ENCODE peak calls at places on chromosomes 3 and 15, in six cellular contexts. B, H, J, V, U and T are unnamed samples.

GRCh38 chr3:65479967-65480366 is 558.8 kb downstream of the MAGI1 start:
- DNase-seq in H (no peak), J (no peak), U (no peak), V (no peak), B (no peak), T (no peak)

GRCh38 chr3:111895079-111895478 is 36.0 kb downstream of the PHLDB2 start:
- DNase-seq in V (no peak), H (no peak), J (no peak), U (no peak), B (no peak), T (no peak)

GRCh38 chr15:84772467-84772866 is 24.1 kb downstream of the ZNF592 start:
- DNase-seq in U (peak), H (no peak), B (no peak), J (no peak), V (no peak), T (no peak)

GRCh38 chr3:11903047-11903446 is 56.4 kb upstream of the TAMM41 start:
- DNase-seq in V (no peak), J (no peak), B (no peak), U (no peak), H (no peak), T (no peak)

GRCh38 chr3:189530822-189531221 is 100.4 kb upstream of the TP63 start:
- DNase-seq in H (no peak), B (no peak), J (no peak), V (no peak), U (no peak), T (no peak)

GRCh38 chr3:102180291-102180931 is 254.4 kb upstream of the ZPLD1 start:
- DNase-seq in V (no peak), J (no peak), H (no peak), B (no peak), U (no peak), T (no peak)

GRCh38 chr15:64455951-64456350 is 4.4 kb upstream of the ZNF609 start:
- DNase-seq in B (no peak), J (peak), H (no peak), V (no peak), U (peak), T (no peak)

GRCh38 chr3:150741497-150742140 is 21.4 kb downstream of the SIAH2 start:
- DNase-seq in B (no peak), J (no peak), V (no peak), H (no peak), U (no peak), T (no peak)

GRCh38 chr3:195094211-195094921 is 176.6 kb downstream of the XXYLT1 start:
- DNase-seq in U (peak), B (peak), J (peak), V (peak), H (no peak), T (no peak)

GRCh38 chr3:13872451-13872850 is 7.4 kb downstream of the WNT7A start:
- DNase-seq in J (no peak), H (no peak), U (no peak), B (no peak), V (no peak), T (no peak)

GRCh38 chr15:45094358-45094730 is 19.6 kb downstream of the DUOX2 start:
- DNase-seq in H (no peak), J (no peak), U (no peak), B (no peak), V (no peak), T (no peak)

GRCh38 chr3:139434764-139435291 is 41.5 kb downstream of the RBP2 start:
- DNase-seq in U (no peak), V (no peak), H (no peak), B (no peak), J (no peak), T (no peak)

GRCh38 chr3:65439641-65440040 is 599.1 kb downstream of the MAGI1 start:
- DNase-seq in H (peak), V (peak), J (peak), U (no peak), B (peak), T (peak)

GRCh38 chr15:85477730-85478129 is 97.3 kb downstream of the AKAP13 start:
- DNase-seq in H (no peak), J (no peak), B (no peak), V (no peak), U (no peak), T (no peak)

GRCh38 chr3:13110678-13111116 is 37.5 kb upstream of the IQSEC1 start:
- DNase-seq in H (no peak), J (peak), B (peak), V (peak), U (no peak), T (no peak)

GRCh38 chr3:154538566-154539360 is 108.8 kb upstream of the GPR149 start:
- DNase-seq in B (no peak), V (no peak), J (no peak), U (no peak), H (no peak), T (no peak)

GRCh38 chr3:69090021-69090420 is 5.3 kb downstream of the ARL6IP5 start:
- DNase-seq in J (no peak), U (no peak), B (no peak), V (no peak), H (no peak), T (no peak)

GRCh38 chr15:22980189-22981136 is at the start of gene CYFIP1:
- DNase-seq in J (peak), H (peak), B (peak), U (no peak), V (peak), T (peak)

GRCh38 chr15:68176601-68177000 is 28.5 kb downstream of the CALML4 start:
- DNase-seq in B (no peak), U (no peak), V (no peak), J (no peak), H (no peak), T (no peak)

GRCh38 chr3:45664558-45664957 is 24.6 kb upstream of the SACM1L start:
- DNase-seq in U (peak), J (peak), B (no peak), V (no peak), H (no peak), T (no peak)

GRCh38 chr15:73755481-73755880 is 2.3 kb upstream of the INSYN1 start:
- DNase-seq in H (no peak), B (no peak), J (no peak), V (no peak), U (no peak), T (no peak)

GRCh38 chr15:33699145-33699544 is 269.2 kb upstream of the CHRM5 start:
- DNase-seq in V (no peak), H (no peak), B (no peak), U (no peak), J (no peak), T (no peak)

GRCh38 chr3:37630441-37630840 is 231.2 kb upstream of the CTDSPL start:
- DNase-seq in J (no peak), H (no peak), B (no peak), V (no peak), U (no peak), T (no peak)

GRCh38 chr3:37823189-37823588 is 38.5 kb upstream of the CTDSPL start:
- DNase-seq in J (no peak), V (no peak), B (no peak), H (no peak), U (no peak), T (no peak)

GRCh38 chr3:176430244-176430893 is 766.9 kb downstream of the TBL1XR1 start:
- DNase-seq in J (no peak), H (no peak), V (no peak), B (no peak), U (no peak), T (no peak)

GRCh38 chr3:57038466-57039164 is 21.8 kb upstream of the SPATA12 start:
- DNase-seq in V (no peak), U (no peak), B (no peak), J (no peak), H (no peak), T (no peak)

GRCh38 chr3:81743096-81744025 is 18.1 kb downstream of the GBE1 start:
- DNase-seq in J (no peak), H (no peak), B (no peak), U (peak), V (no peak), T (peak)

GRCh38 chr3:66066963-66067617 is 28.4 kb upstream of the MAGI1 start:
- DNase-seq in J (no peak), B (no peak), V (no peak), U (no peak), H (no peak), T (no peak)

GRCh38 chr15:34753236-34753894 is 1.4 kb downstream of the GJD2 start:
- DNase-seq in V (peak), B (no peak), H (peak), U (no peak), J (no peak), T (no peak)

GRCh38 chr3:120214161-120214560 is 70.9 kb downstream of the GPR156 start:
- DNase-seq in B (no peak), J (no peak), H (no peak), V (no peak), U (no peak), T (no peak)

GRCh38 chr15:37015476-37015875 is 84.9 kb downstream of the MEIS2 start:
- DNase-seq in H (no peak), U (no peak), B (no peak), V (no peak), J (no peak), T (no peak)

GRCh38 chr3:52005571-52005986 is 9.9 kb upstream of the RPL29 start:
- DNase-seq in B (peak), J (no peak), V (no peak), U (no peak), H (no peak), T (peak)